ENCODE peak calls at places on chromosomes 7 and 10, in four cellular contexts. U is ascending aorta, V is AG09309, C is lower lobe of right lung. S is an unnamed sample.

GRCh38 chr7:5284304-5285281 is 1.9 kb downstream of the SLC29A4 start:
- DNase-seq in U (no peak), C (peak; percentile 69), V (no peak), S (peak; percentile 79)

GRCh38 chr10:23818484-23818883 is 379.6 kb downstream of the OTUD1 start:
- DNase-seq in U (no peak), V (no peak), C (no peak), S (no peak)

GRCh38 chr7:158019726-158020705 is 567.6 kb downstream of the PTPRN2 start:
- DNase-seq in V (no peak), U (no peak), C (no peak), S (no peak)

GRCh38 chr10:17586741-17587720 is 30.1 kb downstream of the HACD1 start:
- DNase-seq in U (no peak), C (no peak), V (no peak), S (no peak)

GRCh38 chr10:78737883-78738282 is 330.9 kb upstream of the ZMIZ1 start:
- DNase-seq in V (no peak), U (no peak), C (no peak), S (no peak)

GRCh38 chr10:51683031-51683830 is 16.2 kb downstream of the CSTF2T start:
- DNase-seq in C (no peak), U (no peak), V (no peak), S (no peak)

GRCh38 chr10:123083811-123084210 is 52.0 kb upstream of the HMX3 start:
- DNase-seq in U (no peak), V (no peak), C (no peak), S (no peak)

GRCh38 chr10:78407009-78407711 is 373.5 kb downstream of the RPS24 start:
- DNase-seq in C (peak; percentile 90), V (no peak), U (peak; percentile 41), S (peak; percentile 56)

GRCh38 chr10:16967000-16967865 is 150.0 kb upstream of the RSU1 start:
- DNase-seq in V (peak; percentile 74), C (no peak), U (no peak), S (no peak)

GRCh38 chr10:92419740-92420553 is 129.0 kb downstream of the MARCHF5 start:
- DNase-seq in U (no peak), V (no peak), C (peak; percentile 57), S (peak; percentile 38)

GRCh38 chr10:123848564-123849457 is 42.8 kb downstream of the CPXM2 start:
- DNase-seq in C (no peak), U (no peak), V (no peak), S (peak; percentile 53)

GRCh38 chr7:1279041-1279440 is 46.4 kb downstream of the UNCX start:
- DNase-seq in U (no peak), C (peak; percentile 20), V (no peak), S (no peak)

GRCh38 chr10:25263931-25264330 is 89.1 kb downstream of the GPR158 start:
- DNase-seq in C (no peak), V (no peak), U (no peak), S (no peak)

GRCh38 chr7:51031216-51031615 is 248.5 kb upstream of the GRB10 start:
- DNase-seq in U (no peak), V (no peak), C (no peak), S (no peak)

GRCh38 chr10:104456817-104457657 is 103.4 kb downstream of the CFAP58 start:
- DNase-seq in U (no peak), V (no peak), C (no peak), S (no peak)

GRCh38 chr10:79044846-79045245 is 23.9 kb upstream of the ZMIZ1 start:
- DNase-seq in U (no peak), C (peak; percentile 42), V (no peak), S (no peak)

GRCh38 chr10:128095023-128095752 is 31.0 kb downstream of the MKI67 start:
- DNase-seq in U (no peak), V (no peak), C (no peak), S (no peak)

GRCh38 chr7:114569160-114569559 is 154.5 kb downstream of the FOXP2 start:
- DNase-seq in U (no peak), C (no peak), V (no peak), S (no peak)

GRCh38 chr10:131697461-131698128 is 203.2 kb upstream of the PPP2R2D start:
- DNase-seq in U (no peak), V (no peak), C (no peak), S (no peak)

GRCh38 chr7:27245798-27246691 is 3.4 kb downstream of the EVX1 start:
- DNase-seq in U (no peak), C (no peak), V (no peak), S (peak; percentile 31)

GRCh38 chr10:71603754-71604153 is 115.8 kb downstream of the C10orf105 start:
- DNase-seq in C (no peak), U (no peak), V (no peak), S (no peak)

GRCh38 chr10:16779375-16779774 is 37.8 kb downstream of the RSU1 start:
- DNase-seq in U (no peak), C (no peak), V (no peak), S (peak; percentile 72)

GRCh38 chr7:98755138-98755898 is 114.5 kb downstream of the TMEM130 start:
- DNase-seq in U (peak; percentile 47), V (no peak), C (no peak), S (no peak)
- TF ChIP-seq CTCF in U (peak; percentile 20), V (no peak), C (no peak), S (peak; percentile 18)

DNA sequence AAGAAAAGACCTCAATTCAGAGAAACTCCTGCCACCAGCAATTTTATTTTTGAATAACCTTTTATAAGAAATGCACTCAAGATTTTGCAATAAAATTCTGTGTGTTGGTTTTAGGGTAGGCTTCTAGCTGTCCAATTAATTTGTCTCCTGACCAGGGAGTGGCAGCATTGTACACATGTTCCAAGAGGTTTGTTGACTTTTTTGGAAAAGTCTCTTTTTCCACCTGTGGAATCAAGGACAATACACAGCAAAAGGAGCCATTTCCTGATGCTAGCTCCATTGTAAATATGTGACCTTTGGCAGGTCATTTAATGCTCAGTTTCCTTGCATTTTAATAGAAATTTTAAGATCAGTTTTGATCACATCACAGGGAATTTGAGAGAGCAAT is 1.8 kb downstream of the GIMAP5 start:
- DNase-seq in U (no peak), C (no peak), V (no peak), S (no peak)
- TF ChIP-seq CTCF in U (no peak), C (peak; percentile 22), V (no peak), S (no peak)

DNA sequence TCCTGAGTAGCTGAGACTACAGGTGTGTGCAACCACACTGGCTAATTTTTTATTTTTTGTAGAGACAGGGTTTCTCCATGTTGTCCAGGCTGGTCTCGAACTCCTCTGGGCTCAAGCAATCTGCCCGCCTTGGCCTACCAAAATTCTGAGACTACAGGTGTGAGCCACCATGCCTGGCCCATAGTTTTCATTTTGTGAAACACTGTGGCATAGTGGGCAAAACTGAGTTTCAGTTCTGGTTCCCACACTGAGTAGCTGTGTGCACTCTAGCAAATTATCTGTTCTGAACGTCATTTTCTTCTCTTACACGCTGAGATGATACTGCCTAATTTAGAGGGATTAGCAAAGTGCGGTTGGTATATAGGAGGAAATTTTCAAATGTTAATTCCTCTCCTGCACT is 13.5 kb downstream of the ATP5MK start:
- DNase-seq in C (no peak), V (no peak), U (no peak), S (no peak)
- TF ChIP-seq CTCF in C (no peak), V (no peak), U (no peak), S (no peak)

GRCh38 chr10:50367732-50368131 is 116.4 kb upstream of the ASAH2 start:
- DNase-seq in U (no peak), C (no peak), V (no peak), S (no peak)
- TF ChIP-seq CTCF in U (no peak), C (peak; percentile 40), V (peak; percentile 36), S (no peak)

DNA sequence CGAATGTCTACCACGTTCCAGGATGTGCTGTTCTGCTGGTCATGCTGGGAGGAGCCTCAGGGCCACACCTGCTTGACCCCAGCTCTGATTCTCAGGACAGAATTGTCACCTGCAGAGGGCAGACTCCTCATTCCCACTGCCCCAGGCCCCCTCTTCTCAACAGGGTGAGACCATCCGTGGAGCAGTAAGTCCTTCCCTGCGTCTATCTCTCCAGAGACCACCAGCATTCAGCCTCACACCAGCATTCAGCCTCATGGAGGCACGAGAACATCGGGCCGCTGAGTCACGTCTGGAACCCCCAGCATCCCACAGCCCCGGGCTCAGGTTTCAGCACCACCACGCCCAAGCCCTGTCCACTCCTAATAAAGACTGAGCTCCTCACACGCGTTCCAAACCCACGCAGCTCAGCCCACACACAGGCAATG is 273.4 kb downstream of the DIP2C start:
- DNase-seq in C (no peak), V (no peak), U (no peak), S (no peak)
- TF ChIP-seq CTCF in C (no peak), V (no peak), U (no peak), S (no peak)

DNA sequence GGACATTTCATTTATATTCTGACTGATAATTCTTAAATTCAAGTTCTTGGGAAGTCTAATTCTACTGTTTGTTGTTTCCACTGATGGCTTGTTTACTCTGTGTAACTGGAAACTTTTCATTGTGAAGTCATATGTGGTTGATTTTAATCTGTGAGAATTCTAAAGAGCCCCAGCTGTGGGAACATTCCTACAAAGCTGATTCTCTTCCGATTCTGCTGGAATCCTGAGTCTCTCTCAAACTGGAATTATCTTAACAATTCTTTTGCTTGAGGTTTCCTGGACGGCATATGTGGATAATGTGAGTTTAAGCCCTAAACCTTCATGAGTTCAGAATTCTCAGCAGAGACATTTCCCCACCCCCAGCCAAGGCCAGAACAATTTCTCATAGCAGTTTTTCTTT is 37.8 kb downstream of the GRM8 start:
- DNase-seq in C (no peak), U (no peak), V (no peak), S (no peak)
- TF ChIP-seq CTCF in C (no peak), U (no peak), V (no peak), S (no peak)

S was measured in GM20000.